ENCODE peak calls at places on chromosomes 11 and 22, in nine cellular contexts. G is astrocyte of the cerebellum, W is choroid plexus epithelial cell, L is GM12865, A is AG09309, S is OCI-LY7, N is BE2C, H is GM23248, T is fibroblast of pulmonary artery. K is an unnamed sample.

GRCh38 chr11:62500066-62501035 is 46.3 kb downstream of the AHNAK start:
- DNase-seq in W (no peak), T (no peak), H (no peak), G (no peak), L (no peak), N (no peak), A (no peak), S (no peak), K (no peak)

GRCh38 chr11:3198815-3199214 is 19.8 kb downstream of the MRGPRG start:
- DNase-seq in H (no peak), T (no peak), N (no peak), G (no peak), L (no peak), A (no peak), S (no peak), W (no peak), K (no peak)

GRCh38 chr22:39518996-39519680 is 1.2 kb upstream of the ATF4 start:
- DNase-seq in G (no peak), W (peak), A (no peak), H (no peak), T (peak), S (peak), N (no peak), L (peak), K (peak)

GRCh38 chr11:66314561-66315497 is 2.0 kb downstream of the CD248 start:
- DNase-seq in H (peak), W (no peak), T (no peak), L (no peak), N (no peak), S (no peak), A (no peak), G (no peak), K (no peak)

GRCh38 chr22:28246392-28246791 is 327.3 kb upstream of the PITPNB start:
- DNase-seq in A (peak), G (peak), S (no peak), T (peak), H (peak), L (no peak), N (no peak), W (peak), K (no peak)

GRCh38 chr11:127800989-127801688 is 786.2 kb downstream of the ETS1 start:
- DNase-seq in N (no peak), W (no peak), A (no peak), T (no peak), L (no peak), G (no peak), S (no peak), H (no peak), K (no peak)

GRCh38 chr22:39717099-39717498 is 146.5 kb downstream of the CACNA1I start:
- DNase-seq in H (no peak), S (no peak), G (no peak), N (no peak), A (no peak), T (no peak), L (no peak), W (no peak), K (no peak)

GRCh38 chr11:84607975-84608787 is 1019.0 kb downstream of the DLG2 start:
- DNase-seq in L (no peak), G (no peak), W (no peak), T (no peak), H (no peak), A (no peak), S (no peak), N (no peak), K (no peak)

GRCh38 chr11:72569966-72570892 is 104.0 kb downstream of the PDE2A start:
- DNase-seq in T (peak), G (no peak), W (peak), L (no peak), A (peak), N (no peak), S (no peak), H (peak), K (peak)

GRCh38 chr22:43425976-43426785 is 14.4 kb downstream of the MPPED1 start:
- DNase-seq in T (no peak), A (no peak), L (no peak), H (no peak), S (no peak), N (no peak), W (no peak), G (no peak), K (no peak)

GRCh38 chr11:107957109-107957588 is 28.9 kb downstream of the RAB39A start:
- DNase-seq in H (peak), N (peak), T (no peak), W (no peak), S (no peak), A (peak), G (no peak), L (peak), K (peak)

GRCh38 chr11:34308821-34309585 is 48.8 kb downstream of the ABTB2 start:
- DNase-seq in S (no peak), A (peak), H (peak), G (peak), N (no peak), T (peak), L (no peak), W (peak), K (peak)

GRCh38 chr11:7672960-7673723 is at the start of gene CYB5R2:
- DNase-seq in N (peak), W (peak), L (peak), A (no peak), G (no peak), S (no peak), H (peak), T (peak), K (peak)

GRCh38 chr22:42986115-42986514 is 28.8 kb downstream of the PACSIN2 start:
- DNase-seq in S (no peak), H (no peak), W (no peak), L (no peak), N (no peak), A (no peak), T (no peak), G (no peak), K (no peak)

GRCh38 chr11:22317656-22318055 is 20.5 kb upstream of the SLC17A6 start:
- DNase-seq in W (no peak), A (no peak), H (no peak), T (no peak), L (no peak), N (no peak), G (no peak), S (no peak), K (no peak)

GRCh38 chr22:37224757-37225420 is 12.6 kb upstream of the SSTR3 start:
- DNase-seq in A (no peak), L (no peak), G (no peak), T (no peak), W (no peak), N (no peak), H (no peak), S (no peak), K (no peak)

GRCh38 chr11:13462311-13462927 is 603 bp downstream of the BTBD10 start:
- DNase-seq in W (no peak), G (no peak), N (peak), L (peak), A (no peak), T (peak), S (peak), H (peak), K (peak)

GRCh38 chr11:57596266-57596885 is 1.1 kb upstream of the SERPING1 start:
- DNase-seq in W (no peak), G (no peak), L (no peak), H (no peak), S (no peak), T (no peak), N (no peak), A (no peak), K (no peak)
- H3K4me3 ChIP-seq in W (no peak), G (no peak), L (no peak), H (no peak), S (no peak), T (no peak), N (no peak), A (no peak), K (no peak)

DNA sequence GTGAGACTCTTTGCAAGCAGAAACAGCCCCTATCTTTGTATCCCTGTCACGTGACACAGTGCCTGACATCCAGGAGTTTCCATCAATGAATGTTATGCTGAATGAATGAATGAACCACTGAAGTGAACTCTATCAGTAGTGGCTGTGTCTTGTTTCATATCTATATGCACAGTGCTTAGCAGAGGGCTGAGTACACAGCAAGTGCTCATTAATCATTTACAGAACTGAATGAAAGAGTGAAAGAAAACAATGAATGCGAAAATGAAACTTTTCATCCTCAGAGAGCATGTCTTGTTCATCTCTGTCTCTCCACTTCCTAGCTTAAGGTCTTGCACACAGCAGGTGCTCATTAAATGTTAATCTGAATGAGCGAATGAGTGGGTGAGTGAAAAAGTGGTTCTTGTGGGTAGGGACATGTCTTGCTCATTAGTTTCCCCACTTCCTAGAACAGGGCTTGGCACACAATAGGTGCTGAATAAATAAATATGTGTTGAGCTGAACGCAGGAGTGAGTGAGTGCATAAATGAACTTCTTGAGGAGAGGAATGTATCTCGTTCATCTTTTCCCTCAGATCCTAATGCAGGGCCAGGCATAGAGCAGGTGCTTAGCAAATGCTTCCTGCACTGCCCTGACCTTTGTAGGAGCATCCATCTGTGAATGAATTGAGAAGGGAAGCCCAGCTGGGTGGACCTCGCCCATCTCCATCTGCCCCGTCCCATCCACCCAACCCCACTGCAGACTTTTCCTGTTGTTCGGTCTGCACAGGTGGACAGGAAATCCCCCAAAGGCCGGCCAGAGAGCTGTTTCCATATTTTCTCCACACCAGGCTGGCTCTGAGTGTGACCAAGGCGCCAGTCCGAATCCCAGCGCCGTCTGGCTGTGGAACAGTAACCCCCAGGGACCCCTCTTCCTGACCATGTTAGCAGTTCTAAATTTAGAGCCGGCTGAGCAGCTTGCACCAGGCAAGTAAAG is 113.4 kb upstream of the CRYBB3 start:
- DNase-seq in H (no peak), L (peak), W (no peak), N (peak), G (no peak), S (peak), A (no peak), T (peak), K (no peak)
- H3K4me3 ChIP-seq in H (no peak), L (no peak), W (no peak), N (no peak), G (no peak), S (no peak), A (no peak), T (no peak), K (no peak)

DNA sequence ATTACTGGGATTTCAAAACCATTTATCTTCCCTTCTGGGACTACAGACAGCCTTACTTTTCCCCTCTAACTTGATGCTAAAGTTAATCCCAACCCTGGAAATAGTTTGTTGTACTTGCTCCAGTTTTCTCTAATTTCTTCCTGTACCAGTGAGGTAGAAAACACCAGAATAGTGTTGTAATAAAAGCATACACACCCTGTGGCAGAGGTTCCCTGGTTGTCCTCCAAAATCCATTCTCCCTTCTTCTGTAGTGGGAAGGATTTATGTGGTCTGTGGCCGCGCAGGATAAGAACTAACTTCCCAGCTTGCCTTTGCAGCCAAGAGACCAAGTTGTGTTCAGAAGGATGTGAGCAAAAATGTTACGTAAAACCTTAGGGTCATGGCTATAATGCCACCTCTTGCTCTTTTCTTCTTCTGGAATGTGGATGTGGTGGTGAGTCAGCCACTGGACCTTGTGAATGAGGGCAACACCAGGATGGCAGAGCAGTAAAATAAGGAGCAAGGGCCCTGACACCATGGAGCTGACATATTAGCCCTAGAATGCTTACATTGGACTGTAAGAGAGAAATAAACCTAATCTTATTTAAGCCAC is 28.4 kb downstream of the CCDC90B start:
- DNase-seq in T (peak), G (peak), S (no peak), W (peak), N (no peak), A (peak), H (peak), L (no peak), K (peak)
- H3K4me3 ChIP-seq in T (no peak), G (no peak), S (no peak), W (no peak), N (no peak), A (no peak), H (no peak), L (no peak), K (no peak)

GRCh38 chr11:1262172-1263006 is 39.5 kb downstream of the MUC5B start:
- DNase-seq in L (peak), S (peak), T (peak), G (peak), A (peak), W (peak), N (peak), H (peak), K (peak)

GRCh38 chr11:1260023-1260501 is 37.2 kb downstream of the MUC5B start:
- DNase-seq in T (peak), N (peak), A (no peak), W (peak), S (peak), H (peak), L (peak), G (no peak), K (peak)

GRCh38 chr11:1260620-1261019 is 37.8 kb downstream of the MUC5B start:
- DNase-seq in T (no peak), L (no peak), G (no peak), A (no peak), S (no peak), W (no peak), H (no peak), N (no peak), K (no peak)

GRCh38 chr11:1263036-1263435 is 40.2 kb downstream of the MUC5B start:
- DNase-seq in G (no peak), T (no peak), L (no peak), H (no peak), W (no peak), N (no peak), A (no peak), S (no peak), K (no peak)

DNA sequence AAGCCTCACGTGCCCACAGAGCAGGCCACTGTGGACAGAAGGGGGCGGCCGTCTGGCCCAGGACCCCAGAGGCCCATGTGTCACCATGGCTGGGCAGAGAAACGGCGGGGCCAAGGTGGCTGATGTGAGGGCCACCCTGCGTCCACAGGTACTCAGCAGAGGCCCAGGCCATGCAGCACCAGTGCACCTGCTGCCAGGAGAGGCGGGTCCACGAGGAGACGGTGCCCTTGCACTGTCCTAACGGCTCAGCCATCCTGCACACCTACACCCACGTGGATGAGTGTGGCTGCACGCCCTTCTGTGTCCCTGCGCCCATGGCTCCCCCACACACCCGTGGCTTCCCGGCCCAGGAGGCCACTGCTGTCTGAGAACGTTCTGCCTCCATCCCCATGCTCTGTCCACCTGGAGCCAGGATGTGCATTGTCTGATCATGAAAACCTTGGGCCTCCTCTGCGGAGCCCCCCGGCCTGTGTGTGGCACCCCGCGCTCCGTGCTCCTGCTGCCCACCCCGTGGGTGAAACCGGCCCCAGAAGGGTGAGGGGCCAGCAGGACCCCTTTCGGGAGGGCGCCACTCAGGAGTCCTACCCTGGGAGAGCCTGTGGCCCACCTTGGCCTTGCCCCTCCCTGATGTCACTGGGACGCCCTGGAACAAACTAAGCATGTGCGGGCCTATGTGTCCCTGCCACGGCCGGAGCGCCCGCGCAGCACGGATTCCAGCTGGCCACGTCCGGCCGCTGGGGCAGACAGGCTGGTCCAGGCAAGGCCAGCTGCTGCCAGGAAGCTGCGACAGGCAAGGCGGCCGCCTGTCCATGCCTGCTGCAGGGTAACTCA is 38.6 kb downstream of the MUC5B start:
- DNase-seq in S (no peak), T (no peak), G (no peak), L (no peak), H (no peak), N (no peak), A (no peak), W (no peak), K (no peak)
- H3K4me3 ChIP-seq in S (no peak), T (no peak), G (no peak), L (peak), H (no peak), N (no peak), A (no peak), W (no peak), K (no peak)

GRCh38 chr22:17198188-17199130 is 20.8 kb downstream of the ADA2 start:
- DNase-seq in H (peak), A (no peak), G (no peak), S (no peak), N (no peak), T (peak), W (peak), L (no peak), K (no peak)

GRCh38 chr22:17201285-17201945 is 17.8 kb downstream of the ADA2 start:
- DNase-seq in G (no peak), S (no peak), L (no peak), N (no peak), H (peak), W (peak), T (peak), A (no peak), K (no peak)

GRCh38 chr22:17194213-17194612 is 25.0 kb downstream of the ADA2 start:
- DNase-seq in S (no peak), G (no peak), H (no peak), W (no peak), A (no peak), N (no peak), T (no peak), L (no peak), K (no peak)

DNA sequence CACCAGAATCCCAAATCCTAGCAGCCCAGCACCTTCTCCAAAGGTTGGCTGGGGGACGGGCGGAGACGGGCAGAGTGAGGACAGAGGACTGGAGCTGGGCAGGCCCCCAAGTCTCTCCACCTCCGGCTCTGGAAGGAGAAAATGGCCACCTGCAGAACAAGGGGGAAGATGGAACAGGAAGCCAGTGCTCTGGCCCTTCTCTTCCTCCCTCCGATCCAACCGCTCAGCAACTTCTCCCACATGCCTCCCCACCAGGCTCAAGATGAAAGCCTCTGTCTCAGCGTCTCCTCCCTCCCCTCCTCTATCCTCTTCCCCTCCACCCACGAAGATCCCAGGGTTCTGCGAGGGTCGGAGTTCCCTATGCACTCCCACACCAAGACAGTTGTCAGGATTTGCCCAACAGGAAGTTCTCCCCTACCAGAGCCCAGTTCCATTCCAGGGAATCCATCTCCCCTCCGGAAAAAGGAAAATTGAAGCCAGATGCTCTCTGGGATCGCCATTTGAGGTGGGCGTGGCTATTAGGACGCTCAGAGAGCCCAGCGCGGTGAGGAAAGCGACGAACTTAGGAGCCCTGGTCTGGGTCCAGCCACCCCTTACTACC is 20.0 kb downstream of the ADA2 start:
- DNase-seq in A (no peak), L (no peak), G (no peak), T (peak), H (peak), N (peak), S (no peak), W (peak), K (no peak)
- H3K4me3 ChIP-seq in A (peak), L (no peak), G (peak), T (peak), H (peak), N (no peak), S (no peak), W (peak), K (no peak)

GRCh38 chr11:58926251-58926650 is 13.0 kb upstream of the GLYATL1 start:
- DNase-seq in S (no peak), H (peak), T (no peak), G (no peak), N (no peak), L (no peak), A (no peak), W (no peak), K (peak)

GRCh38 chr11:58922475-58922874 is 16.8 kb upstream of the GLYATL1 start:
- DNase-seq in S (no peak), G (no peak), T (no peak), H (no peak), N (no peak), L (no peak), A (no peak), W (no peak), K (no peak)

GRCh38 chr11:58924230-58924629 is 15.1 kb upstream of the GLYATL1 start:
- DNase-seq in A (no peak), T (no peak), W (no peak), N (no peak), G (no peak), S (no peak), H (no peak), L (no peak), K (no peak)

GRCh38 chr11:58921778-58922390 is 17.4 kb upstream of the GLYATL1 start:
- DNase-seq in A (no peak), H (no peak), W (no peak), G (no peak), N (no peak), S (no peak), T (no peak), L (no peak), K (no peak)

DNA sequence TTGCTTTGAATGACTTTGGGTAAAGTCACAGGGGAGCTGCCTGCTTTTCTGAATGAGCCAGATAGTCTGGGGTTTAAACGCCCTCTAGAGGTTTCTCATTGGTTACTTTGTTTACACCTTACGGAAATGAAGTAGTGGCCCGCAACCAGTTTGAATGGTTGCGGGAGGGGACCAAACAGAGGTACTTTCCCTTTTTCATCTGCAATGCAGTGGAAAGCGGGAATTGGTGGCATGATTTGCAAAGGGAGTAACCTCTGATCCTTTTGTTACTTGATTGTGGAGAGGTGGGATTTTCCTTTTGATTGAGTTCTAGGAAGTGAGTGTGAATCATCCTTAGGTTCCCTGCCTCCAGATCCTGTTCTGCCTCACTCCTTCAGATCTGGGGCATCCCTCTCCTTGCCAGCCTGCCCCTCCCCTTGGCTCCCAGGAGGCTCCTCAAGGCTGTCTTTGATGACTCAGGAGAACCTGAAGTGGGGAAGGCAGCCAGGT is 15.9 kb upstream of the GLYATL1 start:
- DNase-seq in G (peak), A (no peak), N (no peak), H (peak), L (peak), S (peak), W (peak), T (peak), K (peak)
- H3K4me3 ChIP-seq in G (no peak), A (peak), N (no peak), H (peak), L (no peak), S (no peak), W (no peak), T (peak), K (no peak)

GRCh38 chr11:93623938-93624337 is 37.5 kb upstream of the CEP295 start:
- DNase-seq in T (no peak), N (no peak), G (no peak), L (no peak), A (no peak), H (no peak), W (no peak), S (no peak), K (no peak)
- H3K4me3 ChIP-seq in T (no peak), N (no peak), G (no peak), L (no peak), A (no peak), H (no peak), W (no peak), S (no peak), K (no peak)

K was measured in MG63.